ENCODE peak calls at places on chromosomes 7 and 10, in seven cellular contexts. M is activated CD4-positive, alpha-beta T cell treated with anti-CD3 and anti-CD28 coated beads for 1 hour; N is NCI-H1694; R is stimulated activated naive CD8-positive, alpha-beta T cell treated with anti-CD3 and anti-CD28 coated beads, Interleukin-15, Interleukin-2, amounts not matched to agents 100 U/mL and 50 U/mL, for 24 hours; D is progenitor cell of endocrine pancreas; K is activated T-cell treated with anti-CD3 and anti-CD28 coated beads for 24 hours; S is breast epithelium. B is an unnamed sample.

GRCh38 chr7:39952378-39952777 is 2.3 kb downstream of the CDK13 start:
- DNase-seq in M (no peak), N (no peak), R (no peak), D (no peak), K (no peak), S (no peak), B (no peak)

GRCh38 chr10:122348512-122348911 is 26.0 kb upstream of the PLEKHA1 start:
- DNase-seq in M (no peak), N (no peak), R (no peak), D (no peak), K (no peak), S (no peak), B (no peak)

GRCh38 chr7:36602975-36603887 is 121.1 kb downstream of the AOAH start:
- DNase-seq in M (no peak), N (no peak), R (no peak), D (no peak), K (no peak), S (no peak), B (no peak)

GRCh38 chr10:133165556-133166503 is 5.8 kb downstream of the KNDC1 start:
- DNase-seq in M (no peak), N (no peak), R (no peak), D (no peak), K (no peak), S (peak), B (peak)

GRCh38 chr10:35372329-35372728 is 36.0 kb downstream of the CCNY start:
- DNase-seq in M (no peak), N (no peak), R (no peak), D (no peak), K (no peak), S (no peak), B (no peak)

GRCh38 chr10:68167271-68167670 is 58.0 kb downstream of the MYPN start:
- DNase-seq in M (no peak), N (no peak), R (no peak), D (no peak), K (no peak), S (no peak), B (no peak)

GRCh38 chr10:126867567-126868365 is 37.5 kb upstream of the DOCK1 start:
- DNase-seq in M (no peak), N (no peak), R (no peak), D (no peak), K (no peak), S (no peak), B (no peak)

GRCh38 chr10:132141076-132141475 is 45.7 kb upstream of the DPYSL4 start:
- DNase-seq in M (no peak), N (no peak), R (no peak), D (no peak), K (no peak), S (no peak), B (no peak)

GRCh38 chr10:126421745-126422144 is 33.5 kb upstream of the ADAM12 start:
- DNase-seq in M (no peak), N (no peak), R (no peak), D (no peak), K (no peak), S (no peak), B (no peak)

GRCh38 chr10:121310151-121310711 is 288.0 kb downstream of the FGFR2 start:
- DNase-seq in M (no peak), N (no peak), R (no peak), D (no peak), K (no peak), S (no peak), B (no peak)

GRCh38 chr7:95596183-95597135 is at the start of gene PDK4:
- DNase-seq in M (no peak), N (no peak), R (peak), D (peak), K (no peak), S (peak), B (peak)

GRCh38 chr7:137508437-137509175 is 165.1 kb upstream of the PTN start:
- DNase-seq in M (no peak), N (no peak), R (no peak), D (no peak), K (no peak), S (no peak), B (no peak)

GRCh38 chr10:120495226-120495625 is 38.2 kb downstream of the PLPP4 start:
- DNase-seq in M (no peak), N (no peak), R (no peak), D (no peak), K (no peak), S (no peak), B (no peak)

GRCh38 chr7:91267558-91267955 is 3.3 kb downstream of the FZD1 start:
- DNase-seq in M (no peak), N (no peak), R (no peak), D (no peak), K (no peak), S (no peak), B (no peak)

GRCh38 chr10:61904711-61905445 is 3.4 kb downstream of the ARID5B start:
- DNase-seq in M (peak), N (peak), R (peak), D (no peak), K (peak), S (no peak), B (no peak)

GRCh38 chr10:112898540-112899395 is 51.3 kb upstream of the TCF7L2 start:
- DNase-seq in M (no peak), N (no peak), R (no peak), D (peak), K (no peak), S (no peak), B (no peak)

GRCh38 chr7:45984386-45985295 is 63.6 kb upstream of the IGFBP3 start:
- DNase-seq in M (no peak), N (no peak), R (no peak), D (no peak), K (no peak), S (no peak), B (no peak)

GRCh38 chr10:3102721-3103410 is 35.5 kb downstream of the PFKP start:
- DNase-seq in M (no peak), N (no peak), R (no peak), D (no peak), K (no peak), S (no peak), B (no peak)

GRCh38 chr10:112949128-112949823 is 771 bp upstream of the TCF7L2 start:
- DNase-seq in M (no peak), N (no peak), R (no peak), D (no peak), K (no peak), S (no peak), B (no peak)

GRCh38 chr7:135743907-135744789 is 4.5 kb downstream of the FAM180A start:
- DNase-seq in M (no peak), N (no peak), R (no peak), D (no peak), K (no peak), S (no peak), B (no peak)

B was measured in suprapubic skin.